ENCODE peak calls at places on chromosomes 16 and 17, in five cellular contexts. D is C1 segment of cervical spinal cord, W is endothelial cell, X is NCI-H2107, P is DMS153. T is an unnamed sample.

GRCh38 chr17:7313890-7314718 is 1.1 kb downstream of the GPS2 start:
- DNase-seq in D (no peak), W (no peak), X (no peak), P (no peak), T (no peak)

GRCh38 chr17:46013502-46014165 is 14.6 kb downstream of the STH start:
- DNase-seq in D (no peak), W (no peak), X (no peak), P (no peak), T (no peak)

GRCh38 chr16:14013571-14014283 is 57.4 kb upstream of the MRTFB start:
- DNase-seq in D (no peak), W (no peak), X (no peak), P (peak), T (peak)

GRCh38 chr17:38550661-38551060 is 55.1 kb downstream of the SRCIN1 start:
- DNase-seq in D (peak), W (no peak), X (no peak), P (no peak), T (no peak)

GRCh38 chr17:12070561-12070960 is 49.9 kb downstream of the MAP2K4 start:
- DNase-seq in D (no peak), W (no peak), X (no peak), P (no peak), T (no peak)

GRCh38 chr16:29806641-29807425 is 504 bp downstream of the MAZ start:
- DNase-seq in D (peak), W (peak), X (peak), P (peak), T (peak)

GRCh38 chr17:78179372-78179771 is 7.5 kb downstream of the TK1 start:
- DNase-seq in D (peak), W (no peak), X (no peak), P (no peak), T (no peak)

GRCh38 chr16:67760831-67761230 is 41.7 kb upstream of the GFOD2 start:
- DNase-seq in D (no peak), W (no peak), X (no peak), P (no peak), T (no peak)

GRCh38 chr17:49817993-49818392 is 29.5 kb downstream of the KAT7 start:
- DNase-seq in D (no peak), W (no peak), X (no peak), P (no peak), T (no peak)

GRCh38 chr17:30133197-30133596 is 16.6 kb downstream of the NSRP1 start:
- DNase-seq in D (no peak), W (no peak), X (no peak), P (no peak), T (no peak)

GRCh38 chr16:68287276-68288251 is 23.2 kb downstream of the SLC7A6OS start:
- DNase-seq in D (peak), W (no peak), X (no peak), P (no peak), T (no peak)

GRCh38 chr17:60398227-60398959 is 6.5 kb upstream of the USP32 start:
- DNase-seq in D (no peak), W (no peak), X (no peak), P (no peak), T (no peak)

GRCh38 chr16:78288915-78289314 is 189.5 kb downstream of the WWOX start:
- DNase-seq in D (no peak), W (no peak), X (no peak), P (no peak), T (no peak)

GRCh38 chr17:17545031-17545820 is 46.3 kb downstream of the PEMT start:
- DNase-seq in D (peak), W (no peak), X (no peak), P (no peak), T (no peak)

GRCh38 chr16:534856-535445 is 7.4 kb downstream of the CAPN15 start:
- DNase-seq in D (no peak), W (no peak), X (no peak), P (no peak), T (no peak)

GRCh38 chr17:9232591-9233270 is 211.4 kb downstream of the NTN1 start:
- DNase-seq in D (no peak), W (no peak), X (no peak), P (no peak), T (no peak)